ENCODE peak calls at places on chromosomes 16 and 17, in eight cellular contexts. One of them, this sample, is unnamed.

GRCh38 chr17:41537614-41537954 is 9.5 kb upstream of the KRT19 start:
- DNase-seq in stimulated activated CD8-positive, alpha-beta memory T cell treated with anti-CD3 and anti-CD28 coated beads, Interleukin-7, amount 100 ng/mL, for 1 hour: no peak
- DNase-seq in frontal cortex: no peak
- DNase-seq in SJCRH30: no peak
- DNase-seq in gastrocnemius medialis: no peak
- DNase-seq in Calu3: no peak
- DNase-seq in kidney: no peak
- DNase-seq in stimulated activated CD4-positive, alpha-beta T cell treated with anti-CD3 and anti-CD28 coated beads, TNF-alpha, amount 100 ng/mL, for 4 hours: no peak
- DNase-seq in this sample: no peak

GRCh38 chr16:20675488-20676267 is 21.8 kb downstream of the ACSM1 start:
- DNase-seq in Calu3: peak
- DNase-seq in stimulated activated CD4-positive, alpha-beta T cell treated with anti-CD3 and anti-CD28 coated beads, TNF-alpha, amount 100 ng/mL, for 4 hours: no peak
- DNase-seq in stimulated activated CD8-positive, alpha-beta memory T cell treated with anti-CD3 and anti-CD28 coated beads, Interleukin-7, amount 100 ng/mL, for 1 hour: no peak
- DNase-seq in gastrocnemius medialis: no peak
- DNase-seq in SJCRH30: peak
- DNase-seq in frontal cortex: no peak
- DNase-seq in kidney: no peak
- DNase-seq in this sample: no peak

GRCh38 chr17:28904800-28905199 is 1.9 kb upstream of the DHRS13 start:
- DNase-seq in frontal cortex: no peak
- DNase-seq in kidney: no peak
- DNase-seq in Calu3: no peak
- DNase-seq in gastrocnemius medialis: no peak
- DNase-seq in stimulated activated CD4-positive, alpha-beta T cell treated with anti-CD3 and anti-CD28 coated beads, TNF-alpha, amount 100 ng/mL, for 4 hours: no peak
- DNase-seq in SJCRH30: no peak
- DNase-seq in stimulated activated CD8-positive, alpha-beta memory T cell treated with anti-CD3 and anti-CD28 coated beads, Interleukin-7, amount 100 ng/mL, for 1 hour: no peak
- DNase-seq in this sample: no peak

GRCh38 chr16:88678224-88678979 is 7.9 kb downstream of the SNAI3 start:
- DNase-seq in Calu3: no peak
- DNase-seq in SJCRH30: no peak
- DNase-seq in gastrocnemius medialis: no peak
- DNase-seq in stimulated activated CD4-positive, alpha-beta T cell treated with anti-CD3 and anti-CD28 coated beads, TNF-alpha, amount 100 ng/mL, for 4 hours: no peak
- DNase-seq in stimulated activated CD8-positive, alpha-beta memory T cell treated with anti-CD3 and anti-CD28 coated beads, Interleukin-7, amount 100 ng/mL, for 1 hour: no peak
- DNase-seq in kidney: peak
- DNase-seq in frontal cortex: no peak
- DNase-seq in this sample: no peak

GRCh38 chr16:84730406-84731106 is 30.8 kb downstream of the USP10 start:
- DNase-seq in stimulated activated CD4-positive, alpha-beta T cell treated with anti-CD3 and anti-CD28 coated beads, TNF-alpha, amount 100 ng/mL, for 4 hours: no peak
- DNase-seq in frontal cortex: peak
- DNase-seq in kidney: no peak
- DNase-seq in stimulated activated CD8-positive, alpha-beta memory T cell treated with anti-CD3 and anti-CD28 coated beads, Interleukin-7, amount 100 ng/mL, for 1 hour: no peak
- DNase-seq in SJCRH30: peak
- DNase-seq in Calu3: peak
- DNase-seq in gastrocnemius medialis: peak
- DNase-seq in this sample: no peak

GRCh38 chr16:31128711-31129567 is 6.6 kb downstream of the PRSS8 start:
- DNase-seq in stimulated activated CD4-positive, alpha-beta T cell treated with anti-CD3 and anti-CD28 coated beads, TNF-alpha, amount 100 ng/mL, for 4 hours: no peak
- DNase-seq in kidney: peak
- DNase-seq in stimulated activated CD8-positive, alpha-beta memory T cell treated with anti-CD3 and anti-CD28 coated beads, Interleukin-7, amount 100 ng/mL, for 1 hour: no peak
- DNase-seq in frontal cortex: peak
- DNase-seq in Calu3: peak
- DNase-seq in gastrocnemius medialis: peak
- DNase-seq in SJCRH30: no peak
- DNase-seq in this sample: no peak

GRCh38 chr16:85431431-85432124 is 181.5 kb upstream of the GSE1 start:
- DNase-seq in kidney: peak
- DNase-seq in SJCRH30: no peak
- DNase-seq in stimulated activated CD8-positive, alpha-beta memory T cell treated with anti-CD3 and anti-CD28 coated beads, Interleukin-7, amount 100 ng/mL, for 1 hour: no peak
- DNase-seq in Calu3: no peak
- DNase-seq in gastrocnemius medialis: no peak
- DNase-seq in frontal cortex: no peak
- DNase-seq in stimulated activated CD4-positive, alpha-beta T cell treated with anti-CD3 and anti-CD28 coated beads, TNF-alpha, amount 100 ng/mL, for 4 hours: no peak
- DNase-seq in this sample: no peak

GRCh38 chr16:2002406-2003230 is 7.0 kb downstream of the ZNF598 start:
- DNase-seq in stimulated activated CD4-positive, alpha-beta T cell treated with anti-CD3 and anti-CD28 coated beads, TNF-alpha, amount 100 ng/mL, for 4 hours: no peak
- DNase-seq in Calu3: no peak
- DNase-seq in stimulated activated CD8-positive, alpha-beta memory T cell treated with anti-CD3 and anti-CD28 coated beads, Interleukin-7, amount 100 ng/mL, for 1 hour: no peak
- DNase-seq in SJCRH30: no peak
- DNase-seq in kidney: peak
- DNase-seq in gastrocnemius medialis: no peak
- DNase-seq in frontal cortex: no peak
- DNase-seq in this sample: no peak

GRCh38 chr17:4090898-4091297 is 51.9 kb downstream of the ZZEF1 start:
- DNase-seq in stimulated activated CD4-positive, alpha-beta T cell treated with anti-CD3 and anti-CD28 coated beads, TNF-alpha, amount 100 ng/mL, for 4 hours: no peak
- DNase-seq in stimulated activated CD8-positive, alpha-beta memory T cell treated with anti-CD3 and anti-CD28 coated beads, Interleukin-7, amount 100 ng/mL, for 1 hour: no peak
- DNase-seq in frontal cortex: no peak
- DNase-seq in gastrocnemius medialis: peak
- DNase-seq in Calu3: no peak
- DNase-seq in SJCRH30: no peak
- DNase-seq in kidney: no peak
- DNase-seq in this sample: no peak